ENCODE peak calls at places on chromosomes 2 and 18, in five cellular contexts. X is adrenal gland, M is epithelial cell of esophagus, R is cardiac fibroblast, K is prostate gland. H is an unnamed sample.

GRCh38 chr18:76435321-76435989 is 59.6 kb downstream of the ZNF516 start:
- DNase-seq in X (peak; percentile 18), M (no peak), R (no peak), K (no peak), H (no peak)

GRCh38 chr2:88452980-88453582 is 588 bp upstream of the FOXI3 start:
- DNase-seq in X (no peak), M (peak; percentile 15), R (peak; percentile 8), K (no peak), H (no peak)

GRCh38 chr2:104856086-104856972 is 2.4 kb downstream of the POU3F3 start:
- DNase-seq in X (no peak), M (peak; percentile 4), R (no peak), K (no peak), H (no peak)

GRCh38 chr18:72107647-72108046 is 436.5 kb downstream of the CBLN2 start:
- DNase-seq in X (no peak), M (peak; percentile 44), R (no peak), K (peak; percentile 47), H (peak; percentile 63)

GRCh38 chr2:39513641-39514094 is 76.6 kb upstream of the MAP4K3 start:
- DNase-seq in X (peak; percentile 78), M (peak; percentile 89), R (peak; percentile 96), K (peak; percentile 40), H (no peak)

GRCh38 chr2:19769513-19769912 is 132.3 kb downstream of the TTC32 start:
- DNase-seq in X (no peak), M (peak; percentile 40), R (peak; percentile 35), K (no peak), H (no peak)

GRCh38 chr2:65620026-65620425 is 187.6 kb upstream of the SPRED2 start:
- DNase-seq in X (no peak), M (no peak), R (no peak), K (no peak), H (no peak)

GRCh38 chr2:196252408-196253114 is 81.2 kb upstream of the STK17B start:
- DNase-seq in X (no peak), M (peak; percentile 64), R (no peak), K (no peak), H (no peak)

GRCh38 chr2:17736989-17737388 is 16.6 kb downstream of the SMC6 start:
- DNase-seq in X (no peak), M (no peak), R (peak; percentile 71), K (no peak), H (no peak)

GRCh38 chr2:157261199-157261782 is 3.8 kb downstream of the GALNT5 start:
- DNase-seq in X (no peak), M (peak; percentile 91), R (peak; percentile 46), K (no peak), H (no peak)

GRCh38 chr2:96538487-96539214 is 2.1 kb downstream of the ARID5A start:
- DNase-seq in X (peak; percentile 74), M (no peak), R (peak; percentile 41), K (peak; percentile 67), H (no peak)

GRCh38 chr2:219290381-219291171 is 11.4 kb downstream of the DNAJB2 start:
- DNase-seq in X (no peak), M (no peak), R (no peak), K (no peak), H (no peak)

GRCh38 chr2:136214284-136214683 is 96.3 kb upstream of the CXCR4 start:
- DNase-seq in X (peak; percentile 68), M (no peak), R (no peak), K (no peak), H (no peak)

GRCh38 chr18:68840554-68841263 is 42.8 kb downstream of the CCDC102B start:
- DNase-seq in X (peak; percentile 54), M (peak; percentile 92), R (peak; percentile 94), K (no peak), H (no peak)

GRCh38 chr2:85414761-85415498 is 3.6 kb upstream of the SH2D6 start:
- DNase-seq in X (no peak), M (no peak), R (no peak), K (no peak), H (no peak)

GRCh38 chr2:85410584-85411404 is 628 bp upstream of the CAPG start:
- DNase-seq in X (no peak), M (peak; percentile 51), R (no peak), K (no peak), H (no peak)

GRCh38 chr2:85411405-85411748 is 1.2 kb upstream of the CAPG start:
- DNase-seq in X (no peak), M (no peak), R (no peak), K (no peak), H (no peak)

GRCh38 chr2:85409719-85410583 is at the start of gene CAPG:
- DNase-seq in X (no peak), M (peak; percentile 70), R (no peak), K (peak; percentile 69), H (no peak)

DNA sequence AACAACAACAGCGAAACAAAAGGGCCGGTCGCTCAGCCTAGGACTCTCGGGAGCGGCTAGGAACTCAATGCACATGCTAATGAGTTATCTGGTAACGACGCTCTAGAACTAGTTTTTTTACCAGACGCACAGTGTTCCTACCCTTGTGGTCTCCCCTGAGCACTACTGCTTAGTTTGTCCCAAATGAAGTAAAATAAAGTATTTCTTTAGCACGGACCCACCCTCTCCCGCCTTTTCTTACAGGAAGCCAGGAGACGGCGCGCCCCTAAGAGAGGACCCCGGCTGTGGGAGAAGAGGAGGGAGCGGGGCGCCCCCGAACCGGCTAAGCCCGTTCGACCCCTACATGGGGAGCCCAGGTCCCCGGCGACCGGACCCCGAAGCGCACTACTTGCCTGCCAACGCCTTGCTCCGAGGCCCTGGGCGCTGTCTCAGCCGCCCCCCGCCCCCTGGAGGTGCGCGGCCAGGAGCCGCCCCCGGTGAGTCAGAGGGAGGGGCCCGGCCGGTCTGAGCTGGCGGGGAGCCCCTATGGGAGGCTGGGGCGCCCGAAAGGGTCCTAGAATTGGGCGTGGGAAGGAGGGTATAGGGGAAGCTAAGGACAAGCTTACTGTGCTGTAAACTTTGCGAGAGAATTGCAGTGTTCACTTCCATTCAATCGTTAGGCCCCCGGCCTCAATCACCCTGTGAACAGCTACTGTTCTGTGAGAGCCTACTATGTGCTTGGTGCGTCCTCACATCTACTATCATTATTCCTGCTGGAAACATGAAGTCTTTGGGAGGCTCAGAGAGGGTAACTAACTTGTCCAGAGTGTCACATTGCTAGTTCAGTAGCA is 3.6 kb upstream of the CAPG start:
- DNase-seq in X (no peak), M (peak; percentile 71), R (peak; percentile 47), K (peak; percentile 57), H (no peak)
- H3K4me3 ChIP-seq in X (no peak overlapping the region), M (peak overlapping the region; percentile 66), R (peak overlapping the region; percentile 60), K (peak overlapping the region; percentile 59), H (no peak overlapping the region)

DNA sequence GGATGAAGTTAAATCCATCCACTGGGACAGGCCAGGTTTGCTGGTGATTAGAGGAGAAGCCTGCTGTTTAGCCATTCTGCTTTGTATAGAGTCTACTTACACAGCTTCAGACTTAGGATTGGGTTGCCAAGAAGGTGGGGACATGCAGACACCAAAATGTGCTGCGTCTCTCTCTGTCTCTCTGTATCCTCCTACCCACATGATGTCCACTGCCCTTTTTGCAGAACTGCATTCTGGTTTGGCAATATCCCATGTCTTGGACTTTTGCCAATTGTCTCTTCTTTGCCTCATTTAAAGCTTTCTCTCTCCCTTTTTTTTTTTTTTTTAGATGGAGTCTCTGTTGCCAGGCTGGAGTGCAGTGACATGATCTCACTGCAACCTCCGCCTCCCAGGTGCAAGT is 261.1 kb upstream of the FN1 start:
- DNase-seq in X (no peak), M (no peak), R (no peak), K (no peak), H (no peak)
- H3K4me3 ChIP-seq in X (no peak overlapping the region), M (no peak overlapping the region), R (no peak overlapping the region), K (no peak overlapping the region), H (no peak overlapping the region)

GRCh38 chr2:172085460-172086159 is at the start of gene DLX1:
- DNase-seq in X (no peak), M (no peak), R (no peak), K (no peak), H (no peak)
- H3K4me3 ChIP-seq in X (no peak within 1 kb of the TSS), M (peak within 1 kb of the TSS; percentile 34), R (peak within 1 kb of the TSS; percentile 46), K (peak within 1 kb of the TSS; percentile 15), H (peak within 1 kb of the TSS; percentile 58)

GRCh38 chr18:23115683-23116096 is 19.6 kb upstream of the CABLES1 start:
- DNase-seq in X (no peak), M (peak; percentile 94), R (peak; percentile 87), K (no peak), H (no peak)
- H3K4me3 ChIP-seq in X (no peak overlapping the region), M (no peak overlapping the region), R (no peak overlapping the region), K (no peak overlapping the region), H (no peak overlapping the region)

H was measured in LNCaP clone FGC.